ENCODE peak calls at places on chromosome 3, in nine cellular contexts. J, H, B, I, D, A, T, Q and F are unnamed samples.

GRCh38 chr3:138361561-138361971 is 13.2 kb downstream of the MRAS start:
- DNase-seq in H (no peak), B (no peak), I (no peak), A (no peak), T (no peak), Q (no peak), D (no peak), J (no peak), F (no peak)

GRCh38 chr3:44957986-44958385 is 18.0 kb downstream of the ZDHHC3 start:
- DNase-seq in Q (no peak), I (no peak), H (no peak), A (no peak), B (no peak), J (no peak), T (peak), D (no peak), F (no peak)

GRCh38 chr3:78343221-78343620 is 1303.3 kb downstream of the ROBO2 start:
- DNase-seq in T (no peak), D (no peak), Q (no peak), B (no peak), I (no peak), J (no peak), A (no peak), H (no peak), F (no peak)

GRCh38 chr3:159763466-159764210 is 225.0 kb upstream of the IL12A start:
- DNase-seq in H (no peak), D (no peak), A (peak), J (no peak), Q (peak), B (no peak), I (peak), T (no peak), F (peak)

GRCh38 chr3:100159564-100160153 is 45.4 kb upstream of the FILIP1L start:
- DNase-seq in Q (no peak), A (no peak), H (no peak), J (no peak), I (no peak), T (no peak), B (peak), D (no peak), F (no peak)

GRCh38 chr3:10627884-10628572 is 122.6 kb upstream of the ATP2B2 start:
- DNase-seq in T (no peak), Q (peak), H (no peak), B (no peak), J (no peak), I (no peak), A (peak), D (no peak), F (no peak)

GRCh38 chr3:29619676-29620075 is 338.8 kb downstream of the RBMS3 start:
- DNase-seq in T (no peak), B (no peak), Q (no peak), I (no peak), H (no peak), A (no peak), D (no peak), J (no peak), F (no peak)

GRCh38 chr3:62939707-62940106 is 64.5 kb upstream of the CADPS start:
- DNase-seq in H (no peak), I (no peak), A (no peak), T (no peak), J (no peak), D (no peak), Q (no peak), B (no peak), F (no peak)

GRCh38 chr3:73999501-73999900 is 374.8 kb upstream of the PDZRN3 start:
- DNase-seq in B (no peak), J (no peak), H (no peak), T (no peak), Q (no peak), I (no peak), D (no peak), A (no peak), F (no peak)

GRCh38 chr3:191476053-191476787 is 15.3 kb downstream of the PYDC2 start:
- DNase-seq in D (no peak), J (no peak), H (no peak), Q (no peak), A (no peak), I (no peak), T (no peak), B (no peak), F (no peak)

GRCh38 chr3:61669676-61670299 is 108.4 kb downstream of the PTPRG start:
- DNase-seq in Q (no peak), D (no peak), B (no peak), H (no peak), A (no peak), T (no peak), J (no peak), I (no peak), F (peak)

GRCh38 chr3:87076951-87077350 is 86.0 kb upstream of the VGLL3 start:
- DNase-seq in A (no peak), D (no peak), T (no peak), H (no peak), I (no peak), B (peak), J (no peak), Q (no peak), F (no peak)

GRCh38 chr3:150150633-150151032 is 179.9 kb upstream of the PFN2 start:
- DNase-seq in J (no peak), I (no peak), H (no peak), T (no peak), A (no peak), Q (no peak), D (no peak), B (no peak), F (no peak)

GRCh38 chr3:116306720-116307119 is 138.6 kb downstream of the LSAMP start:
- DNase-seq in B (no peak), A (peak), J (no peak), H (no peak), Q (no peak), D (no peak), T (no peak), I (no peak), F (no peak)

GRCh38 chr3:29079358-29079757 is 201.5 kb upstream of the RBMS3 start:
- DNase-seq in I (no peak), D (no peak), A (no peak), Q (no peak), J (no peak), T (no peak), B (no peak), H (no peak), F (no peak)

GRCh38 chr3:194503101-194503531 is 16.3 kb upstream of the ATP13A3 start:
- DNase-seq in I (no peak), B (no peak), T (no peak), D (no peak), J (no peak), H (no peak), Q (no peak), A (no peak), F (no peak)

GRCh38 chr3:15647629-15648167 is 46.2 kb downstream of the BTD start:
- DNase-seq in A (no peak), J (no peak), H (no peak), T (no peak), I (peak), B (peak), D (no peak), Q (no peak), F (peak)

GRCh38 chr3:28317438-28318022 is 31.0 kb upstream of the ZCWPW2 start:
- DNase-seq in A (peak), I (peak), J (no peak), D (no peak), Q (peak), H (no peak), T (no peak), B (no peak), F (peak)

GRCh38 chr3:101271728-101272127 is 48.6 kb downstream of the IMPG2 start:
- DNase-seq in D (no peak), J (no peak), A (peak), Q (no peak), B (no peak), I (no peak), H (no peak), T (no peak), F (no peak)

GRCh38 chr3:128427175-128427857 is 39.4 kb downstream of the DNAJB8 start:
- DNase-seq in J (no peak), T (no peak), Q (no peak), D (no peak), I (no peak), B (no peak), A (no peak), H (no peak), F (no peak)

GRCh38 chr3:192128922-192129321 is 598.4 kb downstream of the FGF12 start:
- DNase-seq in H (no peak), D (no peak), I (no peak), A (no peak), J (no peak), T (no peak), Q (no peak), B (no peak), F (no peak)

GRCh38 chr3:6287063-6287462 is 573.9 kb upstream of the GRM7 start:
- DNase-seq in T (no peak), H (no peak), A (no peak), B (no peak), J (no peak), D (no peak), Q (no peak), I (no peak), F (no peak)

GRCh38 chr3:43687499-43687811 is 3.3 kb upstream of the ABHD5 start:
- DNase-seq in J (no peak), Q (no peak), B (no peak), I (no peak), H (no peak), T (no peak), A (no peak), D (no peak), F (no peak)

GRCh38 chr3:12822725-12823373 is 18.5 kb downstream of the RPL32 start:
- DNase-seq in H (no peak), T (no peak), A (no peak), J (no peak), Q (no peak), D (no peak), B (no peak), I (no peak), F (peak)

GRCh38 chr3:172189213-172189612 is 149.8 kb downstream of the FNDC3B start:
- DNase-seq in B (no peak), D (no peak), T (no peak), I (no peak), H (no peak), Q (no peak), A (no peak), J (no peak), F (no peak)

GRCh38 chr3:169144691-169145090 is 518.8 kb downstream of the MECOM start:
- DNase-seq in I (no peak), B (no peak), A (no peak), D (no peak), H (no peak), T (no peak), Q (no peak), J (no peak), F (no peak)

DNA sequence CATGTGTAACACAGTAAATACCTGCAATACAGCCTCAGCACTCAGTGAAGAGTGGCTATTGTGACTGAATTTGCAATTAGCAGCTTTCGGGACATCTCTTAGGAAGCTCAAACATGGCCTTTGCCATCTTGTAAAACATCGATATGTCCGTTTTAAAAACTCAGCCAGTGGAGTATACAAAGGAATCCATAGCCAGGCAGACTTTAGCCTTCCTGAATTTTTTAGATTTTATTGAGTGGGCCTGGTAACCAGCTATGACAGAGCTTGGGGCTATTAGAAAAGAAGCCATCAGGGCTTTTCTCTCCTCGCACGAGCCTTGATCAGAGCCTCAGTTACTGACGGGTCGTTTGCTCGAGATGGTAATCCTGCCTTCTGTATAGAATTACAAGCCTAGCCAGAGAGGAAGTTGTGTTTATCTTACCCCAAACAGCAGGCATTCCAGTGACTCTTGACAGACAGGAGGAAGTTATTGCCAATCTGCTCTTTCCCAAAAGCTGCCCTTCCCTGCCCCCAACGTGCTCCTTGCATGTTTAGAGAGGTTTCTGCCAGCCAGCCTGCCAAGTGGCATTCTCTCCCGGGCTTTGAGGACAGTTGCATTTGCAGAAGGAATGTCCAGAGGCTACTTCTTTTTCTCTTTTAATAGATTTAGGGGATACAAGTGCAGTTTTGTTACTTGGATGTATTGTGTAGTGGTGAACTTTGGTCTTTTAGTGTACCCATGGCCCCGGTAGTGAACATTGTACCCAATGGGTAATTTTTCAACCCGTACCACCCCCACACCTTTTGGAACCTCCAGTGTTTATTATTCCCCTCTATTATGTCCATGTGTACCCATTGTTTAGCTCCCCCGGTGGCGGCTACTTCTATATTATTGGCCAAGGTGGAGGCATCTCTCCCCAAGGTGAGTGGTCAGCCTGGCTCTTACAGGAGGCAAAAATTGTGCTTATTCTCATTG is 40.6 kb downstream of the ITPR1 start:
- DNase-seq in H (no peak), A (peak), J (no peak), T (no peak), B (no peak), Q (no peak), I (peak), D (no peak), F (no peak)
- H3K4me3 ChIP-seq in H (no peak), A (no peak), J (no peak), T (no peak), B (no peak), Q (no peak), I (no peak), D (no peak), F (no peak)

GRCh38 chr3:53166206-53166605 is 5.2 kb downstream of the PRKCD start:
- DNase-seq in J (no peak), I (no peak), T (no peak), B (no peak), A (no peak), D (no peak), Q (no peak), H (no peak), F (no peak)

GRCh38 chr3:53166781-53167291 is 5.8 kb downstream of the PRKCD start:
- DNase-seq in B (no peak), A (no peak), D (no peak), J (no peak), H (no peak), Q (no peak), T (no peak), I (peak), F (no peak)

GRCh38 chr3:53168175-53168923 is 7.3 kb downstream of the PRKCD start:
- DNase-seq in D (no peak), T (no peak), B (no peak), J (no peak), H (no peak), I (no peak), Q (no peak), A (peak), F (no peak)

GRCh38 chr3:53169045-53169831 is 8.2 kb downstream of the PRKCD start:
- DNase-seq in I (peak), A (peak), H (no peak), B (no peak), D (no peak), T (no peak), J (no peak), Q (no peak), F (no peak)

DNA sequence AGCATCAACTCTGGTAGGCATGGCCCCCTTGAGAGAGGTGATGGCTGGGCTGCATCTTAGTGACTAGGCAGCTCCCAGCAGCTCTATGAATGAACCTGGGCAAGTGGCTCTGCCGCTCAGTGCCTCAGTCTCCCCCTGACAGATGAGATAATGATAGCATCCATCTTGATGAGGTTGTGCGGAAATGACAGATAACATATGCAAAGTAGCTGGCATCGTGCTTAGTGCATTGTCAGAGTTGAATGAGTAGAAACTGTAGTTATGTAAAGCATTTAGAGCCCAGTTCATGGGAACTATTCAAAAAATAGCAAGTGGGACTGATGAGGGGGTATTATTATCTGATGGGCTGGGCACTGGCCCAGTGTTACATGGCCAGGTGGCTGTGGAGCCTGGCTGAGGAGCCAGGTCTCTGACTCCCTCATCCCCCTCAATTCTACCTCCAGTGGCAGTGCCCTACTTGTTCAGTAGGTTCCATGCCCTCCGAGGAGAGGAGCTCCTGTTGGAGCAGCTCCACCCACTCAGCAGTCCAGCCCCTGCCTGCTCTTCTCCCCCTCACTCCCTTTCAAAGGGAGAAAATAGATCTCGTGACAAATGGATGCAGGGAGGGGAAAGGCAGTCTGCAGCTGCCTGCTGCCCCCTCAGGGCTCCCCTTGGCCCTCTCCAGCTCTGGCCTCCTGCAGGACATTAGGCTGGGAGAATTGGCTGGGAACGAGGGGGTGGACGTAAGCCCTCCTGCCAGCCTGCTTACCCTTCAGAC is 6.6 kb downstream of the PRKCD start:
- DNase-seq in I (no peak), Q (no peak), H (no peak), A (peak), J (no peak), T (no peak), D (no peak), B (no peak), F (no peak)
- H3K4me3 ChIP-seq in I (no peak), Q (no peak), H (no peak), A (no peak), J (no peak), T (no peak), D (no peak), B (no peak), F (no peak)

DNA sequence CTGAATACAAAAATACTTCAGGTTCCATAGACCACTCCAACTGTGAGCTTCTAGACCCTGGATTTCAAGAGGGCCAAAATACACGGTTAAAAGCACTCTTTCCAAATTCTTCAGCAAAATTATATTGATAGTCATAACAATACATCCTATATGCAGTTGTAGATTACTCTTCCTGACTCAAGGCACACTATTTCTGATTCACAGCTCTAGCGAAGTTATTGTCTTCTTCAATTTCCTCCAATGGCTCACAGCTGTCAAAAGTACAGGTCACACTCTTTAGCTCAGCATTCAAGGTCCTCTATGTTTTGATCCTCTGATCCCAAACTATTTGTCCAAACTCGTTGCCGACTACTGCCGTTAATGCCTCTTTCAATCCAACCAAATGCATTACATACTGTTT is 13.5 kb upstream of the CCDC80 start:
- DNase-seq in Q (no peak), T (no peak), A (no peak), I (no peak), D (no peak), H (no peak), J (no peak), B (no peak), F (no peak)
- H3K4me3 ChIP-seq in Q (no peak), T (no peak), A (no peak), I (no peak), D (no peak), H (no peak), J (no peak), B (no peak), F (no peak)

GRCh38 chr3:195889843-195890407 is 18.4 kb downstream of the TNK2 start:
- DNase-seq in I (no peak), B (no peak), Q (no peak), J (no peak), H (no peak), T (no peak), D (no peak), A (peak), F (no peak)

GRCh38 chr3:195892105-195892354 is 16.3 kb downstream of the TNK2 start:
- DNase-seq in I (no peak), J (no peak), D (no peak), A (no peak), Q (no peak), T (no peak), B (no peak), H (no peak), F (no peak)

GRCh38 chr3:195893121-195893449 is 15.3 kb downstream of the TNK2 start:
- DNase-seq in J (no peak), Q (no peak), B (no peak), H (no peak), T (no peak), A (no peak), I (no peak), D (no peak), F (no peak)

GRCh38 chr3:195892355-195893120 is 15.8 kb downstream of the TNK2 start:
- DNase-seq in I (peak), A (peak), D (no peak), J (no peak), Q (no peak), T (no peak), H (no peak), B (no peak), F (no peak)

GRCh38 chr3:195891431-195892104 is 16.8 kb downstream of the TNK2 start:
- DNase-seq in D (no peak), H (no peak), Q (no peak), B (no peak), T (no peak), J (no peak), A (no peak), I (no peak), F (no peak)
- H3K4me3 ChIP-seq in D (peak), H (no peak), Q (no peak), B (no peak), T (peak), J (no peak), A (no peak), I (no peak), F (no peak)

DNA sequence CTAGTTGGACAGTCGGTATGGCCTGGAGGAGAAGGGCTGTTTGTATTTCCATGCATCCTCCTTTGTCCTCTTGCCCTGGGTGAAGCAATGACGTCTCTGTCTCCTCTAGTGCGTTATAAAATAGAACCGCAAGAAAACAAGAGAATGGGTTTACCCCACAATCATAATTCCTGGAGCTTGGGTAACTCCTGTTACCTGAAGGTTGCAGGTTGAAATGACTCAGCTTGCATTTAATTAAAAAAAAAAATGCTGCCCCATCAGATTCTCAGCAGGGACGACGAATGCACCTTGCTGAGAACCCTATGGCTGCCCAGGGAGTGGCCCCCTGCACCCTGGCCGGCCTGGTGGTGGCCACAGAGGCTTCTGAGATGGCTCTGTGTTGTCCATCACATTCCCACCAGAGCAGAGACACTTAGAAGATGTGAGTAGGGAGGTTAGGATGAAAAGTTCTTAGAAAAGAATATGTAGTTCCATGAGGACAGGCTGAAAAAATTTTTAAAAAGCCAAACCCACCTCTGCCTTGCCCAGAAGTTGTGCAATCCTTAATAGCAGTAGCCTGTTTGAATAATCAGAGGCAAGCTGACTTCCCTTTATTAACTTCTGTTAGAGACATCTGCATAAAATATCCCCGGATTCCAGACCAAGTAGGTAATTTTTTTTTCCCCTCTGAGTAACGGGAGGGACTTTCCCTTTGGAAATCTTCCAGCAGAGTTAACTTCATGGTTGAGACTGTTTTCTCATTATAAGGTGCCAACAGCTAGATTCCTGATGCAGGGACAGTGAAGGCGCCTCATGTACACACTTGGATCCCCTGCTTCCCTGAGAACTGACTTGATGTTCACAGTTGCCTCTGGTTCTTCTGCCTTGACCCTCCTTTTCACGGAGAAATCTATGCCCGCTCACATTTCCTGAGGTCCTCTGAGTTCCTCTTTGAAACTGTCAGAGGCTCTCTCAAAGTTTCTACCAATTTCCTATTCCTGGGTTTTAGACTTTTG is 227.9 kb upstream of the BHLHE40 start:
- DNase-seq in Q (no peak), B (peak), T (no peak), J (no peak), I (no peak), A (no peak), H (no peak), D (no peak), F (no peak)
- H3K4me3 ChIP-seq in Q (no peak), B (no peak), T (no peak), J (no peak), I (no peak), A (no peak), H (no peak), D (no peak), F (no peak)